ENCODE peak calls at places on chromosomes 5 and 9, in four cellular contexts. Z is HEK293T, R is HepG2, O is K562. E is an unnamed sample.

GRCh38 chr5:32329395-32329834 is 16.7 kb upstream of the MTMR12 start:
- DNase-seq in Z (peak), R (peak), O (peak), E (peak)

GRCh38 chr9:73039916-73040263 is 87.0 kb upstream of the ALDH1A1 start:
- DNase-seq in Z (no peak), R (no peak), O (no peak), E (no peak)

GRCh38 chr9:87372401-87372851 is 125.2 kb upstream of the DAPK1 start:
- DNase-seq in Z (no peak), R (peak), O (no peak), E (no peak)

GRCh38 chr9:120768247-120768646 is 25.0 kb downstream of the FBXW2 start:
- DNase-seq in Z (no peak), R (no peak), O (no peak), E (no peak)

GRCh38 chr9:4489919-4490704 is at the start of gene SLC1A1:
- DNase-seq in Z (peak), R (no peak), O (no peak), E (peak)

GRCh38 chr9:134178781-134179551 is 14.6 kb upstream of the RNU6ATAC start:
- DNase-seq in Z (no peak), R (no peak), O (no peak), E (no peak)

GRCh38 chr9:14180077-14180941 is 133.6 kb downstream of the NFIB start:
- DNase-seq in Z (no peak), R (no peak), O (no peak), E (no peak)

GRCh38 chr5:68744196-68744595 is 349.6 kb upstream of the SLC30A5 start:
- DNase-seq in Z (no peak), R (no peak), O (no peak), E (no peak)

GRCh38 chr5:35345222-35345621 is 114.9 kb upstream of the PRLR start:
- DNase-seq in Z (no peak), R (peak), O (no peak), E (no peak)

GRCh38 chr9:118961857-118962256 is 407.4 kb downstream of the BRINP1 start:
- DNase-seq in Z (no peak), R (no peak), O (no peak), E (no peak)

GRCh38 chr5:55856511-55857246 is 5.5 kb downstream of the IL31RA start:
- DNase-seq in Z (no peak), R (no peak), O (no peak), E (no peak)

GRCh38 chr5:139046551-139046950 is 151.6 kb downstream of the SIL1 start:
- DNase-seq in Z (no peak), R (no peak), O (no peak), E (no peak)

GRCh38 chr5:141958773-141959172 is 771 bp upstream of the PCDH12 start:
- DNase-seq in Z (no peak), R (no peak), O (no peak), E (no peak)

GRCh38 chr5:113612060-113612496 is 98.6 kb downstream of the YTHDC2 start:
- DNase-seq in Z (peak), R (peak), O (peak), E (no peak)

GRCh38 chr5:132204736-132205135 is 22.9 kb downstream of the P4HA2 start:
- DNase-seq in Z (no peak), R (no peak), O (no peak), E (no peak)

GRCh38 chr5:141484499-141485304 is at the start of gene PCDHGC4:
- DNase-seq in Z (peak), R (no peak), O (no peak), E (peak)

GRCh38 chr9:91190062-91190461 is 171.7 kb downstream of the AUH start:
- DNase-seq in Z (no peak), R (no peak), O (no peak), E (no peak)

GRCh38 chr9:130532426-130532825 is 47.0 kb upstream of the FUBP3 start:
- DNase-seq in Z (no peak), R (no peak), O (no peak), E (no peak)
- TF ChIP-seq ELF4 in Z (no peak), R (no peak), O (no peak), E (no peak)

GRCh38 chr5:80275347-80275746 is 19.5 kb upstream of the SERINC5 start:
- DNase-seq in Z (no peak), R (peak), O (no peak), E (no peak)
- TF ChIP-seq ELF4 in Z (no peak), R (no peak), O (no peak), E (no peak)

GRCh38 chr9:35820076-35820475 is 5.2 kb upstream of the HINT2 start:
- DNase-seq in Z (no peak), R (no peak), O (no peak), E (no peak)
- TF ChIP-seq ELF4 in Z (no peak), R (no peak), O (no peak), E (no peak)

DNA sequence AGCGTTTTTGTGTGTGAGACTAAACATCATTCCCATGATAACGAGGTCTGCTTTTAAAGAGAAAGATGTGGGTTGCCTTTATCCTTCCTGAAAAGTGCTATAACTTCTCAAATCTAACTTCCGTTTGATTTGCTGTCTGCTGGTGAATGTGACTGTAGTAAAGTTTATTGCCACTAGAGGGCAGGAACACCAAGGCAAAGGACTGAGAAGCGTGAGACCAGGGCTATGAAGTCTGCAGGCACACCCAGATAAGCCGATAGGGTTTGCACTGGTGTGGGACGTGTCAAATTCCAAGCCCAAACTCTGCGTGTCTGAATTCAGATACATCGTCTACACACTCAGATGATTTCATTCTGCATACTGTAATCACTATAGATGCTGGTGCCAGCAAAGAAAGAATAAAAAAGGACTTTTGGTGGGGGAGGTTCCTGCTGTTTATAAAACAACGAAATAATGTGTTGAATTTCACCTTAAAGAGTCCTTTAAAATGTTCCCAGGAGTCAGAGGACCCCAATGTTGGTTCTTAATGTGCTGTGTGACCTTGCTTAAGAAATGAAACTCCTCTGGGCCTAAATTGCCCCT is 87.2 kb downstream of the PTTG1 start:
- DNase-seq in Z (peak), R (peak), O (peak), E (peak)
- TF ChIP-seq ELF4 in Z (no peak), R (no peak), O (no peak), E (no peak)